ENCODE peak calls at places on chromosomes 5 and 9, in four cellular contexts. A is SK-N-SH, J is IMR-90, F is GM12878. B is an unnamed sample.

GRCh38 chr5:58548104-58548503 is 34.8 kb upstream of the RAB3C start:
- DNase-seq in A (peak), J (no peak), F (no peak), B (no peak)

GRCh38 chr5:153031326-153031725 is 459.1 kb upstream of the GRIA1 start:
- DNase-seq in A (no peak), J (no peak), F (no peak), B (no peak)

GRCh38 chr5:145944328-145944727 is 8.0 kb downstream of the SH3RF2 start:
- DNase-seq in A (no peak), J (no peak), F (no peak), B (no peak)

GRCh38 chr5:170614071-170614490 is 110.3 kb downstream of the KCNIP1 start:
- DNase-seq in A (peak), J (no peak), F (no peak), B (no peak)

GRCh38 chr5:116837876-116838568 is 263.4 kb upstream of the SEMA6A start:
- DNase-seq in A (peak), J (no peak), F (no peak), B (no peak)

GRCh38 chr5:151034422-151035379 is 14.3 kb downstream of the GPX3 start:
- DNase-seq in A (no peak), J (no peak), F (no peak), B (no peak)

GRCh38 chr9:123358181-123358894 is 2.3 kb downstream of the CRB2 start:
- DNase-seq in A (peak), J (no peak), F (no peak), B (no peak)

GRCh38 chr5:89204766-89205165 is 321.8 kb upstream of the MEF2C start:
- DNase-seq in A (no peak), J (no peak), F (no peak), B (no peak)

GRCh38 chr5:7495133-7495521 is 99.2 kb downstream of the ADCY2 start:
- DNase-seq in A (no peak), J (no peak), F (no peak), B (no peak)

GRCh38 chr9:35313911-35314310 is 152.1 kb downstream of the UNC13B start:
- DNase-seq in A (no peak), J (peak), F (no peak), B (no peak)

GRCh38 chr5:122835681-122836080 is 9.7 kb upstream of the SNX24 start:
- DNase-seq in A (no peak), J (no peak), F (no peak), B (no peak)

GRCh38 chr9:121362813-121363585 is 7.1 kb downstream of the STOM start:
- DNase-seq in A (no peak), J (peak), F (no peak), B (peak)

GRCh38 chr9:135373151-135373685 is 106.4 kb upstream of the PPP1R26 start:
- DNase-seq in A (no peak), J (no peak), F (no peak), B (no peak)

GRCh38 chr5:113806250-113806649 is 292.8 kb downstream of the YTHDC2 start:
- DNase-seq in A (no peak), J (peak), F (no peak), B (no peak)

GRCh38 chr5:64865662-64866061 is 96.9 kb downstream of the CWC27 start:
- DNase-seq in A (no peak), J (peak), F (no peak), B (no peak)

GRCh38 chr9:132024589-132024988 is 55.1 kb downstream of the MED27 start:
- DNase-seq in A (no peak), J (no peak), F (no peak), B (no peak)

GRCh38 chr5:88298425-88298824 is 29.8 kb upstream of the TMEM161B start:
- DNase-seq in A (no peak), J (peak), F (no peak), B (no peak)

GRCh38 chr9:94983552-94983951 is 257.1 kb downstream of the AOPEP start:
- DNase-seq in A (no peak), J (no peak), F (no peak), B (no peak)

GRCh38 chr9:111937781-111938426 is 41.3 kb downstream of the UGCG start:
- DNase-seq in A (no peak), J (peak), F (peak), B (no peak)

GRCh38 chr5:169768416-169768815 is 131.3 kb downstream of the DOCK2 start:
- DNase-seq in A (no peak), J (no peak), F (no peak), B (no peak)

GRCh38 chr9:4836676-4837075 is 43.9 kb downstream of the RCL1 start:
- DNase-seq in A (no peak), J (peak), F (no peak), B (no peak)

GRCh38 chr9:100919526-100919925 is 109.0 kb upstream of the PLPPR1 start:
- DNase-seq in A (no peak), J (no peak), F (no peak), B (no peak)

GRCh38 chr9:79256691-79257213 is 315.0 kb upstream of the TLE4 start:
- DNase-seq in A (no peak), J (peak), F (no peak), B (no peak)

GRCh38 chr5:106691701-106692100 is 979.0 kb downstream of the EFNA5 start:
- DNase-seq in A (no peak), J (no peak), F (no peak), B (no peak)

GRCh38 chr5:173572431-173573125 is 43.9 kb downstream of the BOD1 start:
- DNase-seq in A (peak), J (no peak), F (no peak), B (no peak)

GRCh38 chr5:127447822-127448221 is 69.6 kb upstream of the PRRC1 start:
- DNase-seq in A (no peak), J (peak), F (no peak), B (no peak)

DNA sequence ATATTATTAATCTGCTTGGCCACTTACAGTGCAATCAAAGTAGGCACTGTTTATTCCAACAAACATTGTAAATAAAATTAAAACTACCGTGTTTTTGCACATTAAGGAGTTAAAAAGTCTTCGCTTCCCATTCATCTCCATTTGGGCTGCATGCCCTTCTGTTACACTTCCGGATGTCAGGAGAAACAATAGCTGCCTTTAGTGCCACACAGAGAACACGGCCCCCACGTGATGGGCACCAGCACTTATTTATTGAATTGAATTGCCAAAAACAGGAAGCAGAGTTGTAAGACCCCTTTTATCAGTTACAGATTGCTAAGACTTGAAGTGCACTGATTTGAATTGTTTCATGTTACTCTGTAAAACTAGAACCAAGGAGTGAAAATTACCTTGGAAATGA is 80.4 kb downstream of the LHFPL2 start:
- DNase-seq in A (no peak), J (no peak), F (no peak), B (no peak)
- TF ChIP-seq SMC3 in A (no peak), J (no peak), F (no peak), B (no peak)

GRCh38 chr5:132742158-132742557 is 4.8 kb upstream of the KIF3A start:
- DNase-seq in A (no peak), J (no peak), F (no peak), B (no peak)
- TF ChIP-seq SMC3 in A (no peak), J (no peak), F (no peak), B (no peak)

GRCh38 chr5:36070687-36071571 is 4.2 kb upstream of the UGT3A2 start:
- DNase-seq in A (no peak), J (no peak), F (no peak), B (no peak)
- TF ChIP-seq SMC3 in A (no peak), J (no peak), F (no peak), B (no peak)

GRCh38 chr5:172451771-172452197 is 2.5 kb downstream of the SH3PXD2B start:
- DNase-seq in A (no peak), J (peak), F (no peak), B (no peak)

GRCh38 chr5:172453206-172453985 is 929 bp downstream of the SH3PXD2B start:
- DNase-seq in A (peak), J (peak), F (no peak), B (peak)

GRCh38 chr5:172453986-172454354 is 355 bp downstream of the SH3PXD2B start:
- DNase-seq in A (peak), J (no peak), F (no peak), B (no peak)

GRCh38 chr5:172450861-172451695 is 3.2 kb downstream of the SH3PXD2B start:
- DNase-seq in A (peak), J (no peak), F (no peak), B (peak)

DNA sequence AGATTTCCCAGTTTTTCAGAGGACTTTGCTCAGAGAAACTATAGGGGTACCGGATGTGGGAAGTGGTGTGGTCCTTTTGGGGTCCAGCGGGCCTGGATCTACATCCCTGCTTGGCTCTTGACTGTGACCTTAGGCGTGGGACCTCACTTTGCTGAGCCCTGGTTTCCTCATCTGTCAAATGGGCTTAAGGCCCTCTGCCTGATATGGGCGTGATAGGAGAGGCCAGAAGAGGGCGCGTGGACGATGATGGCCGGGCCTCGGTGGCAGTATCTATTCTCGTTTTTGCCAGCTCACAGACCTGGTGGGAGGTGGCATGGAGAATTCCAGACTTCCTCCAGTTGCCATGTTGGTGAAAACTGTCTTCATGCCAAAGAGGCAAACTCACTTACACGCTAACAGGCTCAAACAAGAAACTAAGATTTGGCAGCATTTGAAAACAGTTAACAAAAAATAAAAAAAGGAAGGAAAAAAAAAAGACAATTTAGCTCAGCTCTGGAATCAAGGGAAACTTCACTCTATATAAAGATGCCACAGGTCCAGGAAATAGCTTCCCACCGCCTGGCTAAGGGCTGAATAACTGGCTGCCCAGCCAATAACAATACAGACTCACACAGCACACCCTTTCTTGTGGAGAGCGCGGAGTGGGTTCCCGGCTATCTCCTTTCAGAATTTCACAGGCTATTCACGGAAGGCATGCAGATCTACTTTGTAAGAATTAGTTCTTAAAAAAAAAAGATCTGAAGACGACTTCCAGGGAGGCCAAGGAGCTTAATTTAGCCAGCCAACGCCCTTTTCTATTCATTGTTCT is 1.7 kb downstream of the SH3PXD2B start:
- DNase-seq in A (peak), J (peak), F (no peak), B (peak)
- TF ChIP-seq SMC3 in A (no peak), J (no peak), F (no peak), B (peak)